ENCODE peak calls at places on chromosome 16, in four cellular contexts. P is heart left ventricle, N is activated B cell treated with CpG ODN at 0.5 μM for 24 hours, Z is spleen. V is an unnamed sample.
A peak's percentile ranks its signal among the peaks of the same experiment; 100 is the strongest.

GRCh38 chr16:16163109-16163508 is 60.2 kb downstream of the ABCC6 start:
- DNase-seq in Z (no peak), N (no peak), P (no peak), V (no peak)

GRCh38 chr16:32116080-32116479 is 137.0 kb upstream of the TP53TG3D start:
- DNase-seq in N (peak; percentile 12), P (no peak), Z (peak; percentile 40), V (no peak)

GRCh38 chr16:49503242-49504022 is 129.8 kb downstream of the C16orf78 start:
- DNase-seq in Z (peak; percentile 68), P (no peak), N (no peak), V (no peak)

GRCh38 chr16:83344014-83344413 is 463.8 kb upstream of the HSBP1 start:
- DNase-seq in P (no peak), Z (no peak), N (no peak), V (no peak)

GRCh38 chr16:80974649-80975376 is 31.9 kb downstream of the CMC2 start:
- DNase-seq in P (no peak), Z (no peak), N (no peak), V (no peak)

GRCh38 chr16:87780385-87780989 is 14.7 kb upstream of the KLHDC4 start:
- DNase-seq in Z (no peak), N (peak; percentile 39), P (no peak), V (no peak)

GRCh38 chr16:2762711-2763110 is 10.3 kb downstream of the SRRM2 start:
- DNase-seq in P (no peak), N (no peak), Z (peak; percentile 43), V (no peak)

GRCh38 chr16:13680021-13680672 is 239.8 kb upstream of the ERCC4 start:
- DNase-seq in P (no peak), Z (no peak), N (no peak), V (no peak)

GRCh38 chr16:1532081-1532760 is 1.2 kb upstream of the TMEM204 start:
- DNase-seq in N (no peak), P (peak; percentile 58), Z (no peak), V (no peak)

GRCh38 chr16:12527077-12527476 is 276.6 kb downstream of the CPPED1 start:
- DNase-seq in Z (no peak), N (no peak), P (no peak), V (no peak)

GRCh38 chr16:2821483-2822157 is 4.6 kb downstream of the PRSS21 start:
- DNase-seq in N (no peak), P (no peak), Z (no peak), V (no peak)

GRCh38 chr16:20322696-20323095 is 4.6 kb downstream of the GP2 start:
- DNase-seq in P (no peak), N (no peak), Z (no peak), V (no peak)

GRCh38 chr16:49521706-49522325 is 148.2 kb downstream of the C16orf78 start:
- DNase-seq in Z (peak; percentile 52), N (no peak), P (no peak), V (no peak)

GRCh38 chr16:2385441-2385840 is 43.8 kb upstream of the CCNF start:
- DNase-seq in Z (no peak), N (no peak), P (no peak), V (no peak)

GRCh38 chr16:19284207-19284606 is 1.3 kb upstream of the CLEC19A start:
- DNase-seq in N (no peak), Z (no peak), P (no peak), V (no peak)

GRCh38 chr16:52561910-52562741 is 15.2 kb upstream of the TOX3 start:
- DNase-seq in N (no peak), P (no peak), Z (no peak), V (no peak)

GRCh38 chr16:50210266-50211038 is 55.9 kb upstream of the ADCY7 start:
- DNase-seq in N (no peak), P (peak; percentile 82), Z (peak; percentile 82), V (no peak)

GRCh38 chr16:3305109-3306068 is at the start of the genes TIGD7 and ZNF75A:
- DNase-seq in N (peak; percentile 83), Z (peak; percentile 97), P (peak; percentile 90), V (no peak)

GRCh38 chr16:554640-555413 is 5.4 kb upstream of the PRR35 start:
- DNase-seq in Z (no peak), N (no peak), P (no peak), V (no peak)

GRCh38 chr16:84144301-84144858 is 597 bp downstream of the HSDL1 start:
- DNase-seq in Z (peak; percentile 91), N (peak; percentile 35), P (peak; percentile 26), V (no peak)

GRCh38 chr16:87212026-87212425 is 105.2 kb downstream of the C16orf95 start:
- DNase-seq in N (no peak), Z (no peak), P (no peak), V (no peak)

GRCh38 chr16:74186589-74186988 is 110.0 kb upstream of the PSMD7 start:
- DNase-seq in Z (no peak), P (no peak), N (no peak), V (no peak)

GRCh38 chr16:16004314-16004749 is 54.9 kb downstream of the ABCC1 start:
- DNase-seq in Z (no peak), P (no peak), N (no peak), V (no peak)

GRCh38 chr16:71883193-71883848 is 661 bp downstream of the ZNF821 start:
- DNase-seq in P (peak; percentile 60), Z (peak; percentile 91), N (peak; percentile 68), V (no peak)

GRCh38 chr16:22653876-22654275 is 143.2 kb downstream of the NPIPB5 start:
- DNase-seq in N (no peak), P (no peak), Z (no peak), V (no peak)

GRCh38 chr16:54062361-54063346 is 223.9 kb downstream of the IRX3 start:
- DNase-seq in N (no peak), Z (no peak), P (no peak), V (no peak)

GRCh38 chr16:25256821-25257503 is 683 bp downstream of the ZKSCAN2 start:
- DNase-seq in N (no peak), Z (peak; percentile 83), P (peak; percentile 19), V (no peak)

GRCh38 chr16:66845791-66846221 is 1.6 kb downstream of the CA7 start:
- DNase-seq in P (no peak), N (no peak), Z (no peak), V (no peak)

GRCh38 chr16:52469775-52470174 is 77.2 kb downstream of the TOX3 start:
- DNase-seq in P (no peak), Z (no peak), N (no peak), V (no peak)

GRCh38 chr16:58076514-58076913 is 51.0 kb downstream of the MMP15 start:
- DNase-seq in Z (no peak), N (no peak), P (no peak), V (no peak)

GRCh38 chr16:68395806-68396205 is 52.5 kb downstream of the SMPD3 start:
- DNase-seq in P (no peak), N (no peak), Z (peak; percentile 43), V (no peak)

GRCh38 chr16:22050963-22051362 is 41.4 kb upstream of the VWA3A start:
- DNase-seq in Z (no peak), N (no peak), P (no peak), V (no peak)

GRCh38 chr16:30977502-30977901 is 7.5 kb upstream of the HSD3B7 start:
- DNase-seq in P (no peak), N (no peak), Z (no peak), V (no peak)
- TF ChIP-seq CTCF in P (no peak), N (no peak), Z (no peak), V (no peak)

GRCh38 chr16:85557083-85557975 is 55.8 kb upstream of the GSE1 start:
- DNase-seq in N (peak; percentile 45), P (no peak), Z (peak; percentile 89), V (no peak)
- TF ChIP-seq CTCF in N (no peak), P (no peak), Z (no peak), V (no peak)

GRCh38 chr16:65702707-65703402 is 581.0 kb upstream of the CDH11 start:
- DNase-seq in N (no peak), Z (no peak), P (no peak), V (no peak)

GRCh38 chr16:65698943-65699342 is 577.1 kb upstream of the CDH11 start:
- DNase-seq in P (no peak), Z (no peak), N (no peak), V (no peak)

GRCh38 chr16:65710107-65710506 is 588.2 kb upstream of the CDH11 start:
- DNase-seq in N (no peak), Z (no peak), P (no peak), V (no peak)

GRCh38 chr16:65700599-65700998 is 578.7 kb upstream of the CDH11 start:
- DNase-seq in Z (no peak), P (no peak), N (no peak), V (no peak)

DNA sequence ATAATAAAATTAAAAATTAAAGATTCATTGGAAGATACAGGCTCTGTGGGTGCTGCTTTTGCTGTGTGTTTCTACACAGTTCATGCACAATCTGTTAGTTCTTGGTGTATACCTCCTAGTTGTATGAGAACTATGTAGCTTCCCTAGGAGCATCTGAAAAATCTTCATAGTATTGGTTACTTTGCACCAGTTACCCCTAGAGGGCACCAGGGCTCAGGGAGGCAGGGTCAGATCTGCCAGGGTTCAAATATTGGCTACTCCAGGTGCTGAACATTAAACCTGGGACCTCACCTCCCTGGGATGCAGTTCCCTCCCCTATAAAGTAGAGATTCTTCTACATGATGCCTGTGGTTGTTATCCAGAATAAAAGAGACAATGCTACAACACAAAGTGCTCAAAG is 583.0 kb upstream of the CDH11 start:
- DNase-seq in N (no peak), Z (no peak), P (no peak), V (no peak)
- TF ChIP-seq CTCF in N (no peak), Z (no peak), P (no peak), V (no peak)

GRCh38 chr16:56425439-56425832 is at the start of gene AMFR:
- DNase-seq in N (peak; percentile 82), P (peak; percentile 76), Z (peak; percentile 93), V (no peak)
- TF ChIP-seq CTCF in N (no peak), P (no peak), Z (peak; percentile 45), V (no peak)